ENCODE peak calls at places on chromosomes 6 and 20, in ten cellular contexts. P is stomach, X is GM12865, J is mucosa of descending colon, U is endodermal cell, N is AG10803, D is PC-3, A is dorsolateral prefrontal cortex, V is astrocyte, R is fibroblast of pulmonary artery. S is an unnamed sample.

GRCh38 chr6:55869731-55870130 is 5.7 kb downstream of the BMP5 start:
- DNase-seq in P (no peak), X (no peak), J (no peak), U (no peak), N (no peak), D (peak), A (no peak), V (no peak), R (no peak), S (no peak)

GRCh38 chr6:168165373-168165772 is 86.4 kb upstream of the FRMD1 start:
- DNase-seq in P (no peak), X (no peak), J (no peak), U (no peak), N (peak), D (no peak), A (no peak), V (no peak), R (no peak), S (no peak)

GRCh38 chr6:134245041-134245440 is 72.9 kb downstream of the SGK1 start:
- DNase-seq in P (peak), X (no peak), J (no peak), U (no peak), N (peak), D (peak), A (no peak), V (peak), R (peak), S (peak)

GRCh38 chr20:25000268-25000801 is 7.8 kb upstream of the APMAP start:
- DNase-seq in P (peak), X (no peak), J (no peak), U (peak), N (peak), D (peak), A (peak), V (peak), R (peak), S (peak)

GRCh38 chr20:56345911-56346310 is 12.9 kb upstream of the FAM210B start:
- DNase-seq in P (no peak), X (no peak), J (no peak), U (no peak), N (no peak), D (no peak), A (no peak), V (no peak), R (no peak), S (no peak)

GRCh38 chr20:64052987-64053840 is 3.8 kb upstream of the SOX18 start:
- DNase-seq in P (no peak), X (no peak), J (no peak), U (peak), N (no peak), D (no peak), A (no peak), V (no peak), R (no peak), S (no peak)

GRCh38 chr6:45437441-45437820 is 59.7 kb upstream of the SUPT3H start:
- DNase-seq in P (no peak), X (no peak), J (no peak), U (no peak), N (no peak), D (no peak), A (no peak), V (no peak), R (no peak), S (no peak)

GRCh38 chr6:40996591-40997247 is 42.3 kb downstream of the UNC5CL start:
- DNase-seq in P (peak), X (no peak), J (no peak), U (peak), N (peak), D (peak), A (no peak), V (peak), R (peak), S (peak)

GRCh38 chr20:63080811-63081210 is 74.0 kb upstream of the BHLHE23 start:
- DNase-seq in P (no peak), X (no peak), J (no peak), U (no peak), N (no peak), D (no peak), A (no peak), V (no peak), R (no peak), S (no peak)

GRCh38 chr20:24703284-24703610 is 233.8 kb downstream of the SYNDIG1 start:
- DNase-seq in P (no peak), X (no peak), J (no peak), U (peak), N (no peak), D (no peak), A (no peak), V (no peak), R (no peak), S (no peak)

GRCh38 chr6:158963020-158963808 is 36.8 kb downstream of the RSPH3 start:
- DNase-seq in P (no peak), X (no peak), J (no peak), U (no peak), N (no peak), D (no peak), A (no peak), V (no peak), R (no peak), S (no peak)

GRCh38 chr6:140178550-140179334 is 804.3 kb upstream of the CITED2 start:
- DNase-seq in P (no peak), X (no peak), J (no peak), U (no peak), N (peak), D (peak), A (no peak), V (peak), R (peak), S (peak)

GRCh38 chr6:55694148-55694547 is 115.2 kb upstream of the HMGCLL1 start:
- DNase-seq in P (no peak), X (no peak), J (no peak), U (peak), N (peak), D (peak), A (no peak), V (peak), R (peak), S (peak)

GRCh38 chr6:147201885-147202515 is 2.2 kb upstream of the STXBP5 start:
- DNase-seq in P (no peak), X (peak), J (peak), U (peak), N (peak), D (no peak), A (no peak), V (peak), R (peak), S (peak)

GRCh38 chr20:17928633-17929311 is 39.8 kb downstream of the SNX5 start:
- DNase-seq in P (peak), X (no peak), J (peak), U (peak), N (no peak), D (no peak), A (no peak), V (no peak), R (no peak), S (no peak)

GRCh38 chr20:4944918-4945317 is 56.4 kb downstream of the SLC23A2 start:
- DNase-seq in P (no peak), X (no peak), J (no peak), U (no peak), N (no peak), D (no peak), A (no peak), V (no peak), R (no peak), S (no peak)

GRCh38 chr6:40152196-40152595 is 217.9 kb upstream of the MOCS1 start:
- DNase-seq in P (no peak), X (no peak), J (no peak), U (no peak), N (no peak), D (no peak), A (no peak), V (no peak), R (no peak), S (no peak)

GRCh38 chr20:24629668-24630067 is 160.2 kb downstream of the SYNDIG1 start:
- DNase-seq in P (no peak), X (no peak), J (no peak), U (peak), N (no peak), D (no peak), A (no peak), V (no peak), R (peak), S (no peak)

GRCh38 chr20:57439432-57439831 is 48.2 kb downstream of the RBM38 start:
- DNase-seq in P (peak), X (no peak), J (peak), U (no peak), N (no peak), D (peak), A (no peak), V (no peak), R (no peak), S (no peak)

GRCh38 chr20:62136283-62137091 is 6.7 kb downstream of the PSMA7 start:
- DNase-seq in P (peak), X (peak), J (no peak), U (peak), N (peak), D (peak), A (peak), V (peak), R (peak), S (peak)

GRCh38 chr6:166599158-166599557 is 12.7 kb upstream of the RAMACL start:
- DNase-seq in P (no peak), X (no peak), J (no peak), U (no peak), N (no peak), D (no peak), A (no peak), V (no peak), R (no peak), S (no peak)

GRCh38 chr6:44569931-44570385 is 182.5 kb downstream of the CDC5L start:
- DNase-seq in P (no peak), X (no peak), J (no peak), U (peak), N (peak), D (no peak), A (no peak), V (peak), R (peak), S (no peak)

GRCh38 chr6:6811151-6812002 is 222.9 kb downstream of the LY86 start:
- DNase-seq in P (peak), X (peak), J (no peak), U (peak), N (peak), D (peak), A (no peak), V (peak), R (peak), S (peak)

GRCh38 chr6:109441069-109441816 is 719 bp downstream of the SMPD2 start:
- DNase-seq in P (peak), X (peak), J (peak), U (peak), N (peak), D (peak), A (no peak), V (peak), R (peak), S (peak)

GRCh38 chr6:17703256-17703694 is 3.5 kb downstream of the NUP153 start:
- DNase-seq in P (no peak), X (peak), J (no peak), U (peak), N (peak), D (peak), A (no peak), V (peak), R (peak), S (peak)

GRCh38 chr20:62875419-62876355 is 14.1 kb upstream of the TCFL5 start:
- DNase-seq in P (peak), X (no peak), J (peak), U (peak), N (peak), D (peak), A (peak), V (peak), R (peak), S (peak)

GRCh38 chr6:38714239-38715015 is 684 bp upstream of the DNAH8 start:
- DNase-seq in P (no peak), X (no peak), J (no peak), U (no peak), N (no peak), D (no peak), A (no peak), V (no peak), R (no peak), S (no peak)

GRCh38 chr6:42088101-42088591 is 37.8 kb downstream of the TAF8 start:
- DNase-seq in P (no peak), X (no peak), J (no peak), U (peak), N (peak), D (peak), A (no peak), V (peak), R (peak), S (peak)

GRCh38 chr6:106360410-106360988 is at the start of gene CRYBG1:
- DNase-seq in P (peak), X (peak), J (peak), U (peak), N (no peak), D (peak), A (peak), V (no peak), R (peak), S (peak)

GRCh38 chr20:8254911-8255582 is 123.0 kb downstream of the PLCB1 start:
- DNase-seq in P (no peak), X (no peak), J (no peak), U (no peak), N (no peak), D (no peak), A (no peak), V (no peak), R (no peak), S (peak)

GRCh38 chr6:26222587-26222986 is 135.4 kb downstream of the HFE start:
- DNase-seq in P (no peak), X (peak), J (no peak), U (peak), N (no peak), D (no peak), A (no peak), V (no peak), R (no peak), S (no peak)

GRCh38 chr6:44053760-44054556 is 73.3 kb downstream of the MRPL14 start:
- DNase-seq in P (no peak), X (no peak), J (no peak), U (peak), N (peak), D (peak), A (no peak), V (peak), R (peak), S (peak)

GRCh38 chr6:148203970-148204369 is 138.7 kb upstream of the SASH1 start:
- DNase-seq in P (no peak), X (peak), J (no peak), U (no peak), N (peak), D (no peak), A (no peak), V (peak), R (peak), S (no peak)

GRCh38 chr6:12367412-12367811 is 77.3 kb downstream of the EDN1 start:
- DNase-seq in P (no peak), X (no peak), J (no peak), U (no peak), N (no peak), D (no peak), A (no peak), V (no peak), R (no peak), S (no peak)

GRCh38 chr6:144244688-144245087 is 40.4 kb upstream of the UTRN start:
- DNase-seq in P (no peak), X (no peak), J (no peak), U (no peak), N (no peak), D (no peak), A (no peak), V (no peak), R (no peak), S (no peak)

GRCh38 chr20:40524071-40524470 is 165.0 kb downstream of the MAFB start:
- DNase-seq in P (no peak), X (no peak), J (no peak), U (no peak), N (no peak), D (no peak), A (no peak), V (peak), R (peak), S (no peak)

GRCh38 chr20:5557123-5557522 is 193.1 kb upstream of the SHLD1 start:
- DNase-seq in P (peak), X (peak), J (no peak), U (peak), N (peak), D (peak), A (peak), V (peak), R (peak), S (peak)

DNA sequence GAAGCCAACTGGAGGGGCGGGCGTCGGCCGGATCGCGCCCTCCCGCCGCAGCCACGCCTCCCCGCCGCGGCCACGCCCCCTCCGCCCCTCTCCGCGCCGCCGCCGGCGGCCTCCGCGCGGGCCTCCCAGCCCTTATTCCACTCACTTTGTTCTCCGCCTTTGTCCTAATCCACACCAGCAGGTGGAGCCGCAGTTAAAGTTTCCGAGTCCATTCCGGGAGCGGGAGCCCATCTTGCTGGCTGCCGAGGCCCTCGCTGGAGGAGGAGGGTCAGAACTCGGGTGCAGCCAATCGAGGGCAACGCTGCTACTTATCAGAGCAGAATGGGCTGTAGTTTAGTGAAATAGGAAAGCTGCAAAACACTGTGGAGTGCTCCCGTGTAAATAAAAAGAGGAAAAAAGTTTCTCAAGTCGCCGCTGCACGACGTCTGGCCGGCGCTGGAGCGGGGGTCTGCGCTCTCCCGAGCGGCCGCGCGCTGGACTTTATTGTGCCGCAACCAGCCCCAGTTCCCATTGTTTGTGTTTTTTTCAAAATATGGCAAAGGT is at the start of gene ASF1A:
- DNase-seq in P (peak), X (peak), J (peak), U (peak), N (peak), D (peak), A (peak), V (peak), R (peak), S (peak)
- H3K4me3 ChIP-seq in P (peak), X (peak), J (peak), U (peak), N (peak), D (peak), A (peak), V (peak), R (peak), S (peak)

GRCh38 chr6:37082390-37082789 is 76.9 kb downstream of the FGD2 start:
- DNase-seq in P (no peak), X (no peak), J (no peak), U (no peak), N (no peak), D (no peak), A (no peak), V (no peak), R (no peak), S (no peak)
- H3K4me3 ChIP-seq in P (no peak), X (no peak), J (no peak), U (no peak), N (no peak), D (no peak), A (no peak), V (no peak), R (no peak), S (no peak)

DNA sequence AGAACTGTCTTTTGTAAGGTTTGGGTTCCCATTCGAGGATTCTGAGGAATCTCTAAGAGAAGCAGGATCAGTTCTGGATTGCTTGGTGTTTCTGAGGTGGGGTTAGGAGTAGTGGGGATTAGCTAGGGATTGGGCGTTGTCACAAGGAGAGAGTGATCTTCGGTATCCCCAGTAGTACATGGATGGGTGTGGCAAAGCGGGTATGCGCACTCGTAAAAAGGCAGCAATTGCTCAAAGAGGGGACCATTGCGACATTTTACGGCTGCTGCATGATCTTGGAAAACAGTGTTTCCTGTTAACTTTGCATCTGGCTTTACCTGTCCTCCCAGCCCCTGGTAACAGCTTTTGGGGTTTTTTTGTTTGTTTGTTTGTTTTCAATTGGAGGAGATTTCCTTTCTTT is 9.7 kb upstream of the ZSCAN9 start:
- DNase-seq in P (no peak), X (no peak), J (peak), U (no peak), N (peak), D (no peak), A (no peak), V (no peak), R (peak), S (no peak)
- H3K4me3 ChIP-seq in P (no peak), X (no peak), J (no peak), U (no peak), N (peak), D (no peak), A (no peak), V (no peak), R (no peak), S (no peak)

GRCh38 chr6:27254566-27254965 is 7.1 kb downstream of the PRSS16 start:
- DNase-seq in P (no peak), X (no peak), J (no peak), U (no peak), N (no peak), D (no peak), A (no peak), V (no peak), R (no peak), S (no peak)

GRCh38 chr6:27248783-27249182 is 1.3 kb downstream of the PRSS16 start:
- DNase-seq in P (no peak), X (no peak), J (no peak), U (no peak), N (no peak), D (no peak), A (no peak), V (no peak), R (no peak), S (no peak)

GRCh38 chr6:27250277-27250954 is 2.9 kb downstream of the PRSS16 start:
- DNase-seq in P (no peak), X (no peak), J (no peak), U (peak), N (no peak), D (no peak), A (no peak), V (no peak), R (no peak), S (no peak)

GRCh38 chr6:27250955-27251671 is 3.6 kb downstream of the PRSS16 start:
- DNase-seq in P (peak), X (peak), J (peak), U (peak), N (no peak), D (peak), A (peak), V (no peak), R (peak), S (peak)

DNA sequence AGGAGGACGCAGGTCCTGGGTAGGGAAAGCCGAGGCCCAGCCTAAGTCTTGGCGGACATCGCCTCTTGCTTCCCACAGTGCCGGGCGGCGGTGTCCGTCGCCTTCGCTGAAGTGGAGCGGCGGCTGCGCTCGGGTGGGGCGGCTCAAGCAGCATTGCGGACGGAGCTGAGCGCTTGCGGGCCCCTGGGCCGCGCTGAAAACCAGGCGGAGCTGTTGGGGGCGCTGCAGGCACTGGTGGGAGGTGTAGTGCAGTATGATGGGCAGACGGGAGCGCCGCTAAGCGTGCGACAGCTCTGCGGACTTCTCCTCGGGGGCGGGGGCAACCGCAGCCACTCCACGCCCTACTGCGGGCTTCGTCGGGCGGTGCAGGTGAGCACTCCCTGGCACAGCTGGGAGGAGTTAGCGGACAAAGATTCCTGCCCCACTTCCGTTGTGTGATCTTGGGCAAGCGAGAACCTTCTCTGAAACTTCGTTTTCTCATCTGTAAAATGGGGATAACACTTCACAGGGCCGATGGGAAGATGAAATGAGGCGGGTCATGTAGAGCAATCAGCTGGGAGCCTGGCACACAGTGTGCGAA is 4.3 kb downstream of the PRSS16 start:
- DNase-seq in P (peak), X (peak), J (peak), U (peak), N (peak), D (peak), A (peak), V (peak), R (peak), S (peak)
- H3K4me3 ChIP-seq in P (peak), X (peak), J (peak), U (peak), N (peak), D (peak), A (peak), V (peak), R (peak), S (peak)

S was measured in bronchial epithelial cell.